ENCODE peak calls at places on chromosomes 16 and 17, in four cellular contexts. A is IMR-90, Z is H1, Q is trophoblast cell. M is an unnamed sample.
A peak's percentile ranks its signal among the peaks of the same experiment; 100 is the strongest.

GRCh38 chr16:3065742-3066439 is 451 bp downstream of the IL32 start:
- DNase-seq in A (no peak), Z (no peak), Q (no peak), M (no peak)

GRCh38 chr17:78557598-78558039 is 19.6 kb downstream of the DNAH17 start:
- DNase-seq in A (peak; percentile 60), Z (no peak), Q (peak; percentile 75), M (peak; percentile 32)

GRCh38 chr16:22050963-22051362 is 41.4 kb upstream of the VWA3A start:
- DNase-seq in A (no peak), Z (no peak), Q (peak; percentile 41), M (no peak)

GRCh38 chr17:17172990-17173389 is 33.1 kb downstream of the PLD6 start:
- DNase-seq in A (no peak), Z (no peak), Q (no peak), M (no peak)

GRCh38 chr16:19066988-19067348 is 446 bp upstream of the COQ7 start:
- DNase-seq in A (no peak), Z (no peak), Q (no peak), M (no peak)

GRCh38 chr16:54283735-54284318 is 2.8 kb downstream of the IRX3 start:
- DNase-seq in A (no peak), Z (no peak), Q (no peak), M (no peak)

GRCh38 chr17:61285483-61286320 is 113.9 kb upstream of the TBX2 start:
- DNase-seq in A (peak; percentile 98), Z (no peak), Q (no peak), M (peak; percentile 91)

GRCh38 chr17:83128306-83129240 is 49.2 kb downstream of the METRNL start:
- DNase-seq in A (no peak), Z (no peak), Q (no peak), M (no peak)

GRCh38 chr17:76686538-76687277 is 24.1 kb downstream of the MXRA7 start:
- DNase-seq in A (no peak), Z (no peak), Q (no peak), M (no peak)

GRCh38 chr17:179066-179432 is 2.4 kb downstream of the DOC2B start:
- DNase-seq in A (no peak), Z (no peak), Q (no peak), M (no peak)

GRCh38 chr17:81209141-81209540 is 13.6 kb downstream of the CEP131 start:
- DNase-seq in A (no peak), Z (no peak), Q (no peak), M (no peak)

GRCh38 chr17:10844667-10845387 is 6.9 kb upstream of the PIRT start:
- DNase-seq in A (peak; percentile 53), Z (peak; percentile 46), Q (peak; percentile 42), M (peak; percentile 83)

GRCh38 chr16:29836623-29837022 is 16.4 kb downstream of the MVP start:
- DNase-seq in A (no peak), Z (no peak), Q (no peak), M (no peak)

GRCh38 chr16:66899310-66899944 is 19.1 kb downstream of the PDP2 start:
- DNase-seq in A (peak; percentile 80), Z (no peak), Q (no peak), M (no peak)

GRCh38 chr17:77140166-77140877 is 447 bp upstream of the SEC14L1 start:
- DNase-seq in A (peak; percentile 96), Z (peak; percentile 97), Q (peak; percentile 98), M (peak; percentile 99)

GRCh38 chr16:11379420-11379819 is 34.2 kb downstream of the RMI2 start:
- DNase-seq in A (peak; percentile 65), Z (no peak), Q (no peak), M (no peak)

GRCh38 chr17:79871131-79871530 is 31.9 kb upstream of the CBX4 start:
- DNase-seq in A (no peak), Z (no peak), Q (no peak), M (no peak)

GRCh38 chr17:79874329-79874981 is 35.2 kb upstream of the CBX4 start:
- DNase-seq in A (peak; percentile 24), Z (no peak), Q (no peak), M (peak; percentile 59)

GRCh38 chr17:79875511-79875910 is 36.3 kb upstream of the CBX4 start:
- DNase-seq in A (no peak), Z (no peak), Q (no peak), M (no peak)

GRCh38 chr17:79872762-79873161 is 33.5 kb upstream of the CBX4 start:
- DNase-seq in A (no peak), Z (no peak), Q (no peak), M (no peak)

DNA sequence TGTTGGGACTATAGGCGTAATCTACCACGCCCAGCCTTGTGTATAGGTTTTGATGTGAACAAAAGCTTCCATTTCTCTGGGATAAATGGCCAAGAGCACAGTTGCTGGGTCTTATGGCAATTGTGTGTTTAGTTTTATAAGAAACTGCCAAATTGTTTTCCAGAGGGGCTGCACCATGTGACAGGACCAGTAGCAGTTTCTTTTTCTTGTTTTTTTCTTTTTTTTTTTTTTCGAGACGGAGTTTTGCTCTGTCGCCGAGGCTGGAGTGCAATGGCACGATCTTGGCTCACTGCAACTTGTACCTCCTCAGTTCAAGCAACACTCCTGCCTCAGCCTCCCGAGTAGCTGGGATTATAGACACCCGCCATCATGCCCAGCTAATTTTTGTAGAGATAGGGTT is 34.3 kb upstream of the CBX4 start:
- DNase-seq in A (no peak), Z (no peak), Q (no peak), M (no peak)
- H3K4ac ChIP-seq in A (no peak overlapping the region), Z (no peak overlapping the region), Q (no peak overlapping the region), M (no peak overlapping the region)

GRCh38 chr16:28283798-28284577 is 8.3 kb upstream of the SBK1 start:
- DNase-seq in A (no peak), Z (no peak), Q (no peak), M (peak; percentile 29)
- H3K9ac ChIP-seq in A (no peak overlapping the region), Z (no peak overlapping the region), Q (no peak overlapping the region), M (no peak overlapping the region)

DNA sequence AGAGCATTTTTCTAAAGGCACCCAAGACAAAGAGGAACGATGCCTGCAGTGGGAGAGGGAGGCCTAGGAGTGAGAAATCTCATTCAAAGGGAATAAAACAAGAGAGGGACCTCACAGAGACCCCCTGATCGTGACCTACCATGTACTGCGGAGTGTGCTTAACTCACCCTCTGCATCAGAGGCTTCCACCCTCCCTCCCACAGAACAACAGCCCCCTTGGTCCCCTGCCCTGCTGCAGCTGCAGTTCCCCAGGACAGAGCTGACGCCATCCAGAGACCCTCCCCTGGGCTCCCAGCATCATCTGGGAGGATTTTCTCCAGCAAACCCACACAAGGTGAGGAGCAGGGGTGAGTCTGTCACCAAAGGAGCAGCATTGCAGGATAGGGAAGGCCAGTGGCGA is 39.9 kb downstream of the TLE7 start:
- DNase-seq in A (no peak), Z (no peak), Q (no peak), M (no peak)
- H3K4ac ChIP-seq in A (no peak overlapping the region), Z (no peak overlapping the region), Q (no peak overlapping the region), M (no peak overlapping the region)

DNA sequence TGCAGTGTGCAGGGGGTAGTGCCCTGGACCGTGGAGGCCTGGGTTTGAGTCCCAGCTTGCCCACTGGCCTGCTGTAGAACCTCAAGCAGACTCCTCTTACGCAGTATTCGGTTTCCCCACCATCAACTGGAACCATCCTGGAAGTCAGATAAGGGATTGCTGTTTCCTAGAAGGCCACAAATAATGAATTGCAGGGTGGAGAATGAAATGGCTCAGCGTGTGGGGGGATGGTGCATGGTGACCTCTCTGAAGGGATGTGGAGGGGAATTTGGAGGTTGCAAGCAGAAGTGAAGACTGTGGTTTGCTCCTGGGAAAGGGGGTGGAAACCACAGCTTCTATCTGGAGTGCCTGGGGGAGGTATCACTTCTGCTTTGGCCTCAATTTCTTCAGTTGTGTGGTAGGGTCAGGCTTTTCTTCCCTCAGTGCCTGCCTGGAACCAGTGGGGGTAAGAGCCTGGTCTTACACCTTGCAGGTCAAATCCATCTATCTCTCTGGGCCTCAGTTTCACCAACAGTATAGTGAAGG is 1.7 kb downstream of the ADGRG5 start:
- DNase-seq in A (no peak), Z (no peak), Q (no peak), M (no peak)
- H3K9ac ChIP-seq in A (no peak overlapping the region), Z (no peak overlapping the region), Q (no peak overlapping the region), M (no peak overlapping the region)

GRCh38 chr16:88928405-88929375 is 48.3 kb downstream of the CBFA2T3 start:
- DNase-seq in A (no peak), Z (no peak), Q (no peak), M (no peak)
- H3K4ac ChIP-seq in A (no peak overlapping the region), Z (no peak overlapping the region), Q (no peak overlapping the region), M (no peak overlapping the region)

GRCh38 chr16:89453662-89454321 is 36.6 kb downstream of the ANKRD11 start:
- DNase-seq in A (no peak), Z (no peak), Q (peak; percentile 23), M (peak; percentile 51)
- H3K9ac ChIP-seq in A (no peak overlapping the region), Z (no peak overlapping the region), Q (no peak overlapping the region), M (no peak overlapping the region)

GRCh38 chr17:50181155-50181554 is 15.3 kb downstream of the SGCA start:
- DNase-seq in A (no peak), Z (no peak), Q (no peak), M (no peak)
- H3K4ac ChIP-seq in A (peak overlapping the region; percentile 17), Z (no peak overlapping the region), Q (no peak overlapping the region), M (no peak overlapping the region)